ENCODE peak calls at places on chromosome 14, in ten cellular contexts. One of them, this sample, is unnamed.
A peak's percentile ranks its signal among the peaks of the same experiment; 100 is the strongest.

GRCh38 chr14:55138091-55138490 is 9.0 kb downstream of the LGALS3 start:
- DNase-seq in astrocyte: no peak
- DNase-seq in B cell: no peak
- DNase-seq in fibroblast of mammary gland: no peak
- DNase-seq in MCF 10A: no peak
- DNase-seq in NB4: peak; percentile 16
- DNase-seq in cardiac fibroblast: no peak
- DNase-seq in Panc1: no peak
- DNase-seq in mesothelial cell of epicardium: no peak
- DNase-seq in A549: no peak
- DNase-seq in this sample: no peak

GRCh38 chr14:105281354-105282097 is 19.3 kb downstream of the BRF1 start:
- DNase-seq in Panc1: no peak
- DNase-seq in cardiac fibroblast: peak; percentile 80
- DNase-seq in A549: peak; percentile 76
- DNase-seq in fibroblast of mammary gland: peak; percentile 77
- DNase-seq in astrocyte: peak; percentile 56
- DNase-seq in B cell: no peak
- DNase-seq in NB4: peak; percentile 33
- DNase-seq in MCF 10A: peak; percentile 73
- DNase-seq in mesothelial cell of epicardium: no peak
- DNase-seq in this sample: no peak

GRCh38 chr14:104149617-104150141 is 11.3 kb downstream of the KIF26A start:
- DNase-seq in fibroblast of mammary gland: no peak
- DNase-seq in Panc1: no peak
- DNase-seq in B cell: no peak
- DNase-seq in NB4: peak; percentile 73
- DNase-seq in mesothelial cell of epicardium: no peak
- DNase-seq in astrocyte: peak; percentile 3
- DNase-seq in MCF 10A: no peak
- DNase-seq in A549: peak; percentile 33
- DNase-seq in cardiac fibroblast: peak; percentile 12
- DNase-seq in this sample: no peak

GRCh38 chr14:24113801-24114535 is 609 bp upstream of the DCAF11 start:
- DNase-seq in astrocyte: peak; percentile 88
- DNase-seq in fibroblast of mammary gland: peak; percentile 87
- DNase-seq in cardiac fibroblast: peak; percentile 84
- DNase-seq in MCF 10A: peak; percentile 94
- DNase-seq in A549: peak; percentile 92
- DNase-seq in Panc1: peak; percentile 82
- DNase-seq in mesothelial cell of epicardium: peak; percentile 44
- DNase-seq in B cell: peak; percentile 73
- DNase-seq in NB4: peak; percentile 98
- DNase-seq in this sample: peak; percentile 82

GRCh38 chr14:77272261-77272660 is 1.3 kb upstream of the NGB start:
- DNase-seq in MCF 10A: no peak
- DNase-seq in NB4: no peak
- DNase-seq in fibroblast of mammary gland: no peak
- DNase-seq in B cell: no peak
- DNase-seq in astrocyte: no peak
- DNase-seq in mesothelial cell of epicardium: no peak
- DNase-seq in Panc1: no peak
- DNase-seq in cardiac fibroblast: no peak
- DNase-seq in A549: no peak
- DNase-seq in this sample: no peak

GRCh38 chr14:42629553-42629952 is 1022.9 kb downstream of the LRFN5 start:
- DNase-seq in A549: no peak
- DNase-seq in MCF 10A: no peak
- DNase-seq in astrocyte: no peak
- DNase-seq in fibroblast of mammary gland: no peak
- DNase-seq in NB4: no peak
- DNase-seq in cardiac fibroblast: no peak
- DNase-seq in B cell: no peak
- DNase-seq in mesothelial cell of epicardium: no peak
- DNase-seq in Panc1: no peak
- DNase-seq in this sample: no peak

GRCh38 chr14:20808084-20808483 is 5.4 kb upstream of the RNASE1 start:
- DNase-seq in Panc1: no peak
- DNase-seq in astrocyte: no peak
- DNase-seq in B cell: no peak
- DNase-seq in fibroblast of mammary gland: no peak
- DNase-seq in A549: no peak
- DNase-seq in NB4: no peak
- DNase-seq in cardiac fibroblast: no peak
- DNase-seq in MCF 10A: no peak
- DNase-seq in mesothelial cell of epicardium: no peak
- DNase-seq in this sample: no peak

GRCh38 chr14:65927871-65928270 is 515.3 kb downstream of the FUT8 start:
- DNase-seq in MCF 10A: no peak
- DNase-seq in mesothelial cell of epicardium: no peak
- DNase-seq in A549: no peak
- DNase-seq in B cell: no peak
- DNase-seq in Panc1: no peak
- DNase-seq in NB4: no peak
- DNase-seq in cardiac fibroblast: no peak
- DNase-seq in fibroblast of mammary gland: no peak
- DNase-seq in astrocyte: no peak
- DNase-seq in this sample: no peak

GRCh38 chr14:51691176-51691575 is 39.5 kb downstream of the FRMD6 start:
- DNase-seq in mesothelial cell of epicardium: no peak
- DNase-seq in B cell: no peak
- DNase-seq in A549: no peak
- DNase-seq in Panc1: no peak
- DNase-seq in MCF 10A: no peak
- DNase-seq in astrocyte: no peak
- DNase-seq in NB4: no peak
- DNase-seq in cardiac fibroblast: no peak
- DNase-seq in fibroblast of mammary gland: peak; percentile 44
- DNase-seq in this sample: no peak

GRCh38 chr14:32702571-32702970 is 236.1 kb upstream of the NPAS3 start:
- DNase-seq in NB4: no peak
- DNase-seq in Panc1: no peak
- DNase-seq in fibroblast of mammary gland: peak; percentile 16
- DNase-seq in MCF 10A: no peak
- DNase-seq in A549: no peak
- DNase-seq in mesothelial cell of epicardium: no peak
- DNase-seq in B cell: no peak
- DNase-seq in cardiac fibroblast: peak; percentile 57
- DNase-seq in astrocyte: peak; percentile 59
- DNase-seq in this sample: peak; percentile 43

GRCh38 chr14:68621400-68622365 is 171.2 kb downstream of the ZFP36L1 start:
- DNase-seq in astrocyte: peak; percentile 60
- DNase-seq in B cell: no peak
- DNase-seq in cardiac fibroblast: peak; percentile 77
- DNase-seq in fibroblast of mammary gland: peak; percentile 80
- DNase-seq in Panc1: no peak
- DNase-seq in NB4: no peak
- DNase-seq in mesothelial cell of epicardium: no peak
- DNase-seq in A549: no peak
- DNase-seq in MCF 10A: no peak
- DNase-seq in this sample: no peak

GRCh38 chr14:88868558-88869159 is 44.2 kb downstream of the TTC8 start:
- DNase-seq in MCF 10A: peak; percentile 51
- DNase-seq in astrocyte: peak; percentile 5
- DNase-seq in A549: peak; percentile 23
- DNase-seq in Panc1: no peak
- DNase-seq in mesothelial cell of epicardium: no peak
- DNase-seq in NB4: peak; percentile 31
- DNase-seq in cardiac fibroblast: peak; percentile 33
- DNase-seq in B cell: no peak
- DNase-seq in fibroblast of mammary gland: peak; percentile 38
- DNase-seq in this sample: peak; percentile 10

GRCh38 chr14:49106721-49107689 is 479.2 kb downstream of the RPS29 start:
- DNase-seq in NB4: no peak
- DNase-seq in Panc1: no peak
- DNase-seq in MCF 10A: no peak
- DNase-seq in cardiac fibroblast: no peak
- DNase-seq in mesothelial cell of epicardium: no peak
- DNase-seq in A549: no peak
- DNase-seq in B cell: no peak
- DNase-seq in fibroblast of mammary gland: peak; percentile 2
- DNase-seq in astrocyte: peak; percentile 10
- DNase-seq in this sample: no peak

GRCh38 chr14:92551066-92551841 is 37.7 kb downstream of the RIN3 start:
- DNase-seq in MCF 10A: no peak
- DNase-seq in mesothelial cell of epicardium: no peak
- DNase-seq in Panc1: no peak
- DNase-seq in B cell: peak; percentile 49
- DNase-seq in fibroblast of mammary gland: no peak
- DNase-seq in A549: no peak
- DNase-seq in astrocyte: no peak
- DNase-seq in NB4: peak; percentile 48
- DNase-seq in cardiac fibroblast: no peak
- DNase-seq in this sample: peak; percentile 62

GRCh38 chr14:27660683-27661082 is 1062.8 kb upstream of the NOVA1 start:
- DNase-seq in fibroblast of mammary gland: no peak
- DNase-seq in mesothelial cell of epicardium: no peak
- DNase-seq in astrocyte: no peak
- DNase-seq in A549: no peak
- DNase-seq in Panc1: no peak
- DNase-seq in NB4: no peak
- DNase-seq in B cell: no peak
- DNase-seq in cardiac fibroblast: no peak
- DNase-seq in MCF 10A: no peak
- DNase-seq in this sample: no peak

GRCh38 chr14:74732387-74732786 is 19.4 kb downstream of the FCF1 start:
- DNase-seq in cardiac fibroblast: no peak
- DNase-seq in Panc1: no peak
- DNase-seq in astrocyte: no peak
- DNase-seq in fibroblast of mammary gland: no peak
- DNase-seq in B cell: no peak
- DNase-seq in mesothelial cell of epicardium: no peak
- DNase-seq in MCF 10A: no peak
- DNase-seq in NB4: no peak
- DNase-seq in A549: no peak
- DNase-seq in this sample: no peak

GRCh38 chr14:74735113-74735512 is 22.2 kb downstream of the FCF1 start:
- DNase-seq in Panc1: no peak
- DNase-seq in astrocyte: no peak
- DNase-seq in fibroblast of mammary gland: no peak
- DNase-seq in mesothelial cell of epicardium: no peak
- DNase-seq in NB4: no peak
- DNase-seq in A549: no peak
- DNase-seq in B cell: no peak
- DNase-seq in cardiac fibroblast: no peak
- DNase-seq in MCF 10A: no peak
- DNase-seq in this sample: no peak

GRCh38 chr14:74739293-74740030 is 23.7 kb upstream of the YLPM1 start:
- DNase-seq in MCF 10A: peak; percentile 9
- DNase-seq in astrocyte: peak; percentile 14
- DNase-seq in B cell: no peak
- DNase-seq in cardiac fibroblast: no peak
- DNase-seq in A549: peak; percentile 16
- DNase-seq in NB4: no peak
- DNase-seq in mesothelial cell of epicardium: no peak
- DNase-seq in Panc1: no peak
- DNase-seq in fibroblast of mammary gland: peak; percentile 35
- DNase-seq in this sample: no peak

GRCh38 chr14:74733241-74733640 is 20.3 kb downstream of the FCF1 start:
- DNase-seq in mesothelial cell of epicardium: no peak
- DNase-seq in A549: no peak
- DNase-seq in NB4: no peak
- DNase-seq in fibroblast of mammary gland: no peak
- DNase-seq in Panc1: no peak
- DNase-seq in B cell: no peak
- DNase-seq in MCF 10A: no peak
- DNase-seq in cardiac fibroblast: no peak
- DNase-seq in astrocyte: no peak
- DNase-seq in this sample: no peak

GRCh38 chr14:74737753-74738325 is 24.9 kb downstream of the FCF1 start:
- DNase-seq in NB4: no peak
- DNase-seq in Panc1: no peak
- DNase-seq in B cell: no peak
- DNase-seq in cardiac fibroblast: peak; percentile 15
- DNase-seq in astrocyte: peak; percentile 20
- DNase-seq in fibroblast of mammary gland: peak; percentile 77
- DNase-seq in A549: peak; percentile 32
- DNase-seq in mesothelial cell of epicardium: no peak
- DNase-seq in MCF 10A: peak; percentile 47
- DNase-seq in this sample: no peak
- TF ChIP-seq CTCF in NB4: no peak
- TF ChIP-seq CTCF in Panc1: no peak
- TF ChIP-seq CTCF in B cell: no peak
- TF ChIP-seq CTCF in cardiac fibroblast: no peak
- TF ChIP-seq CTCF in astrocyte: no peak
- TF ChIP-seq CTCF in fibroblast of mammary gland: no peak
- TF ChIP-seq CTCF in A549: no peak
- TF ChIP-seq CTCF in mesothelial cell of epicardium: no peak
- TF ChIP-seq CTCF in MCF 10A: no peak
- TF ChIP-seq CTCF in this sample: no peak

GRCh38 chr14:100708349-100709217 is 18.1 kb upstream of the DLK1 start:
- DNase-seq in fibroblast of mammary gland: peak; percentile 41
- DNase-seq in Panc1: no peak
- DNase-seq in MCF 10A: peak; percentile 70
- DNase-seq in A549: no peak
- DNase-seq in astrocyte: no peak
- DNase-seq in NB4: no peak
- DNase-seq in cardiac fibroblast: peak; percentile 66
- DNase-seq in B cell: no peak
- DNase-seq in mesothelial cell of epicardium: peak; percentile 52
- DNase-seq in this sample: no peak
- TF ChIP-seq CTCF in fibroblast of mammary gland: no peak
- TF ChIP-seq CTCF in Panc1: no peak
- TF ChIP-seq CTCF in MCF 10A: no peak
- TF ChIP-seq CTCF in A549: no peak
- TF ChIP-seq CTCF in astrocyte: no peak
- TF ChIP-seq CTCF in NB4: no peak
- TF ChIP-seq CTCF in cardiac fibroblast: no peak
- TF ChIP-seq CTCF in B cell: no peak
- TF ChIP-seq CTCF in mesothelial cell of epicardium: no peak
- TF ChIP-seq CTCF in this sample: peak; percentile 7

DNA sequence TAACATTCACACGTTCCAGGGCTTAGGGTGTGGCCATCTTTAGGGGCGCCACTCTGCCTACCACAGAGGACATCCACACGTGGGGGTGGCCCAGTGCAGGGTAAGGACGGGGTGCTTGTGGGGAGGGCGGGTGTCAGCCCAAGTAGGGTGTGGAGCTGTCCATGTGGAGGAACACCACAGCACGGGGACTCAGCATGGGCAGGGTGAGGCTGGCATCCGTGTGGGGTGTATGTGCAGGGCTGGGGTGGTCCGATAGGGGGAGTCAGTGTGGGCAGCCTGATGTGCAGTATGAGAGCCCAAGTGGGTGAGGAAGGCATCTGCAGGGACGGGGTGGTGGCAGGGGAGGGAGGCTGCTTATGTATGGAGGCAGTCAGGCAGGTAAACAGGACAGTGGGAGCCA is 17.7 kb downstream of the PSMC1 start:
- DNase-seq in Panc1: no peak
- DNase-seq in mesothelial cell of epicardium: no peak
- DNase-seq in cardiac fibroblast: no peak
- DNase-seq in MCF 10A: no peak
- DNase-seq in fibroblast of mammary gland: no peak
- DNase-seq in NB4: no peak
- DNase-seq in astrocyte: no peak
- DNase-seq in A549: peak; percentile 30
- DNase-seq in B cell: no peak
- DNase-seq in this sample: no peak
- TF ChIP-seq CTCF in Panc1: no peak
- TF ChIP-seq CTCF in mesothelial cell of epicardium: no peak
- TF ChIP-seq CTCF in cardiac fibroblast: peak; percentile 15
- TF ChIP-seq CTCF in MCF 10A: no peak
- TF ChIP-seq CTCF in fibroblast of mammary gland: peak; percentile 10
- TF ChIP-seq CTCF in NB4: no peak
- TF ChIP-seq CTCF in astrocyte: no peak
- TF ChIP-seq CTCF in A549: no peak
- TF ChIP-seq CTCF in B cell: no peak
- TF ChIP-seq CTCF in this sample: no peak

GRCh38 chr14:50311974-50312733 is at the start of the genes DMAC2L and L2HGDH:
- DNase-seq in Panc1: peak; percentile 42
- DNase-seq in A549: peak; percentile 95
- DNase-seq in astrocyte: peak; percentile 83
- DNase-seq in fibroblast of mammary gland: peak; percentile 81
- DNase-seq in cardiac fibroblast: peak; percentile 93
- DNase-seq in NB4: peak; percentile 97
- DNase-seq in MCF 10A: peak; percentile 97
- DNase-seq in mesothelial cell of epicardium: peak; percentile 77
- DNase-seq in B cell: peak; percentile 96
- DNase-seq in this sample: peak; percentile 72
- TF ChIP-seq CTCF in Panc1: peak; percentile 69
- TF ChIP-seq CTCF in A549: no peak
- TF ChIP-seq CTCF in astrocyte: no peak
- TF ChIP-seq CTCF in fibroblast of mammary gland: no peak
- TF ChIP-seq CTCF in cardiac fibroblast: no peak
- TF ChIP-seq CTCF in NB4: no peak
- TF ChIP-seq CTCF in MCF 10A: no peak
- TF ChIP-seq CTCF in mesothelial cell of epicardium: no peak
- TF ChIP-seq CTCF in B cell: peak; percentile 42
- TF ChIP-seq CTCF in this sample: no peak

This sample was measured in GM12864.